ENCODE peak calls at places on chromosome 18, in four cellular contexts. Q, N, V and T are unnamed samples.

GRCh38 chr18:74604774-74605173 is 7.1 kb downstream of the ZNF407 start:
- DNase-seq in Q (no peak), N (peak), V (no peak), T (no peak)

GRCh38 chr18:76553715-76554603 is 58.9 kb upstream of the ZNF516 start:
- DNase-seq in Q (no peak), N (peak), V (no peak), T (no peak)

GRCh38 chr18:13223341-13224148 is 5.0 kb downstream of the LDLRAD4 start:
- DNase-seq in Q (no peak), N (no peak), V (no peak), T (peak)

GRCh38 chr18:12336887-12337286 is 28.8 kb downstream of the TUBB6 start:
- DNase-seq in Q (no peak), N (peak), V (no peak), T (no peak)

GRCh38 chr18:8626414-8627106 is 17.3 kb downstream of the RAB12 start:
- DNase-seq in Q (no peak), N (no peak), V (no peak), T (no peak)

GRCh38 chr18:6660334-6660733 is 69.2 kb upstream of the ARHGAP28 start:
- DNase-seq in Q (no peak), N (no peak), V (no peak), T (no peak)

GRCh38 chr18:27899893-27900292 is 277.0 kb downstream of the CDH2 start:
- DNase-seq in Q (no peak), N (no peak), V (no peak), T (no peak)

GRCh38 chr18:50879302-50880107 is 587 bp downstream of the ME2 start:
- DNase-seq in Q (no peak), N (peak), V (peak), T (peak)

GRCh38 chr18:80105369-80106167 is 3.5 kb upstream of the ADNP2 start:
- DNase-seq in Q (no peak), N (no peak), V (no peak), T (no peak)

GRCh38 chr18:1092228-1092627 is 187.6 kb downstream of the ADCYAP1 start:
- DNase-seq in Q (no peak), N (peak), V (no peak), T (no peak)

GRCh38 chr18:69444221-69444620 is 43.5 kb downstream of the DOK6 start:
- DNase-seq in Q (no peak), N (peak), V (no peak), T (no peak)

GRCh38 chr18:2587788-2588187 is 16.4 kb downstream of the NDC80 start:
- DNase-seq in Q (no peak), N (no peak), V (no peak), T (no peak)

GRCh38 chr18:11322716-11323115 is 173.3 kb upstream of the PIEZO2 start:
- DNase-seq in Q (no peak), N (no peak), V (no peak), T (no peak)

GRCh38 chr18:74115046-74115445 is 32.6 kb downstream of the FBXO15 start:
- DNase-seq in Q (no peak), N (peak), V (no peak), T (no peak)

GRCh38 chr18:62717850-62718229 is 2.5 kb downstream of the PHLPP1 start:
- DNase-seq in Q (no peak), N (peak), V (no peak), T (no peak)

GRCh38 chr18:60044290-60045006 is 144.7 kb downstream of the PMAIP1 start:
- DNase-seq in Q (no peak), N (peak), V (no peak), T (no peak)

GRCh38 chr18:32461704-32462272 is 8.9 kb downstream of the GAREM1 start:
- DNase-seq in Q (no peak), N (peak), V (no peak), T (no peak)

GRCh38 chr18:55002261-55002660 is 43.0 kb upstream of the CCDC68 start:
- DNase-seq in Q (no peak), N (no peak), V (no peak), T (no peak)

GRCh38 chr18:62566199-62566598 is 43.4 kb downstream of the ZCCHC2 start:
- DNase-seq in Q (no peak), N (peak), V (no peak), T (no peak)

GRCh38 chr18:27057459-27058302 is 127.4 kb downstream of the CHST9 start:
- DNase-seq in Q (no peak), N (no peak), V (no peak), T (peak)

GRCh38 chr18:79637921-79638855 is 41.4 kb upstream of the CTDP1 start:
- DNase-seq in Q (no peak), N (no peak), V (no peak), T (no peak)

GRCh38 chr18:13451661-13452447 is 233.3 kb downstream of the LDLRAD4 start:
- DNase-seq in Q (no peak), N (no peak), V (no peak), T (no peak)

GRCh38 chr18:62621546-62621945 is 93.8 kb upstream of the PHLPP1 start:
- DNase-seq in Q (no peak), N (peak), V (no peak), T (no peak)

GRCh38 chr18:45009766-45010165 is 329.1 kb downstream of the SETBP1 start:
- DNase-seq in Q (no peak), N (peak), V (no peak), T (no peak)

GRCh38 chr18:48409591-48410094 is 460 bp upstream of the ZBTB7C start:
- DNase-seq in Q (no peak), N (peak), V (no peak), T (peak)

GRCh38 chr18:41720226-41720625 is 234.8 kb upstream of the PIK3C3 start:
- DNase-seq in Q (no peak), N (no peak), V (no peak), T (no peak)

GRCh38 chr18:2857491-2858063 is 10.8 kb downstream of the EMILIN2 start:
- DNase-seq in Q (no peak), N (peak), V (no peak), T (no peak)

GRCh38 chr18:69727912-69728572 is 219.6 kb downstream of the CD226 start:
- DNase-seq in Q (no peak), N (peak), V (no peak), T (no peak)

GRCh38 chr18:7958081-7958896 is 391.2 kb downstream of the PTPRM start:
- DNase-seq in Q (no peak), N (peak), V (no peak), T (no peak)

GRCh38 chr18:56112013-56112749 is 524.2 kb upstream of the TCF4 start:
- DNase-seq in Q (no peak), N (peak), V (no peak), T (no peak)